ENCODE peak calls at places on chromosomes 16 and 17, in four cellular contexts. G is spleen; T is esophagus squamous epithelium; D is CD8-positive, alpha-beta T cell. R is an unnamed sample.

GRCh38 chr16:74898667-74899066 is 86.3 kb downstream of the WDR59 start:
- DNase-seq in G (no peak), T (no peak), D (no peak), R (no peak)

GRCh38 chr16:75244844-75245758 is 6.3 kb downstream of the BCAR1 start:
- DNase-seq in G (no peak), T (no peak), D (no peak), R (peak; percentile 100)

GRCh38 chr17:35312790-35313711 is 60.4 kb downstream of the SLFN11 start:
- DNase-seq in G (peak; percentile 89), T (no peak), D (peak; percentile 99), R (peak; percentile 90)

GRCh38 chr17:78745407-78746088 is 36.5 kb downstream of the CYTH1 start:
- DNase-seq in G (peak; percentile 79), T (no peak), D (peak; percentile 43), R (peak; percentile 50)

GRCh38 chr17:80030730-80031410 is 4.8 kb downstream of the TBC1D16 start:
- DNase-seq in G (peak; percentile 37), T (no peak), D (no peak), R (peak; percentile 4)

GRCh38 chr17:67993153-67993997 is 2.9 kb downstream of the C17orf58 start:
- DNase-seq in G (peak; percentile 95), T (no peak), D (peak; percentile 62), R (peak; percentile 98)

GRCh38 chr17:80504671-80505413 is 28.4 kb upstream of the NPTX1 start:
- DNase-seq in G (no peak), T (no peak), D (no peak), R (peak; percentile 97)

GRCh38 chr17:80944326-80944725 is 47.3 kb upstream of the CHMP6 start:
- DNase-seq in G (peak; percentile 33), T (no peak), D (no peak), R (peak; percentile 66)

GRCh38 chr16:13453938-13454553 is 465.9 kb upstream of the ERCC4 start:
- DNase-seq in G (no peak), T (no peak), D (no peak), R (no peak)

GRCh38 chr16:87780385-87780989 is 14.7 kb upstream of the KLHDC4 start:
- DNase-seq in G (no peak), T (no peak), D (peak; percentile 49), R (peak; percentile 87)

GRCh38 chr17:55757659-55758058 is 6.8 kb downstream of the PCTP start:
- DNase-seq in G (no peak), T (no peak), D (no peak), R (no peak)

GRCh38 chr16:10608687-10609409 is 28.4 kb upstream of the EMP2 start:
- DNase-seq in G (no peak), T (no peak), D (no peak), R (peak; percentile 75)

GRCh38 chr17:3610523-3610922 is 1.3 kb upstream of the TRPV1 start:
- DNase-seq in G (no peak), T (no peak), D (no peak), R (no peak)

GRCh38 chr16:57564571-57565270 is 22.3 kb downstream of the ADGRG5 start:
- DNase-seq in G (no peak), T (no peak), D (no peak), R (no peak)

GRCh38 chr17:75289832-75290337 is 652 bp upstream of the SLC25A19 start:
- DNase-seq in G (peak; percentile 90), T (no peak), D (peak; percentile 85), R (no peak)

GRCh38 chr17:49843774-49844350 is 4.0 kb downstream of the TAC4 start:
- DNase-seq in G (no peak), T (no peak), D (no peak), R (peak; percentile 86)

GRCh38 chr16:20740901-20741491 is 622 bp downstream of the THUMPD1 start:
- DNase-seq in G (peak; percentile 98), T (peak; percentile 41), D (peak; percentile 92), R (peak; percentile 93)

GRCh38 chr17:19654901-19655300 is 6.3 kb downstream of the ALDH3A2 start:
- DNase-seq in G (no peak), T (no peak), D (no peak), R (no peak)

GRCh38 chr16:78460428-78460827 is 361.0 kb downstream of the WWOX start:
- DNase-seq in G (no peak), T (no peak), D (no peak), R (no peak)

GRCh38 chr17:42276609-42277341 is 584 bp upstream of the STAT5B start:
- DNase-seq in G (peak; percentile 82), T (no peak), D (no peak), R (peak; percentile 96)

DNA sequence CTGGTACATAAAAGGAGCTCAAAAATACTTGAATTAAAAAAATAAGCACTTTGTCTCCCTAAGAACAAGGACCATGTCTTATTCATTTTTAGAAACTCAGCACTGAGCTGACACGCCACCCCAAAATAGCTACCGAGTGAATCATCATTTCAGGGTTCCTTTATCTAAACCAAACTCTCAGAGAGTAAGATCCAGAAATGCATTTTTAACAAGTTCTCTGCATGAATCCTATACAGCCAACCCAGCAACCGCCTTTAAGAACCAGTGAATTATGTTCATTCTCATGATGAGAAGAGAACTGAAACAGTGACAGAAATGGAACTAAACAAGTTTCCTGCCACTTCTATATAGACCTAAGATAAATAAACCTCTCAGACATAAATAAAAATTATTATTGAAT is 8.7 kb downstream of the C16orf87 start:
- DNase-seq in G (no peak), T (no peak), D (no peak), R (no peak)
- H3K4me1 ChIP-seq in G (no peaks in the 10 kb centered on the region), T (no peaks in the 10 kb centered on the region), D (no peaks in the 10 kb centered on the region), R (peaks cover 22% of the 10 kb centered on the region)

GRCh38 chr17:59371426-59372099 is 40.1 kb downstream of the YPEL2 start:
- DNase-seq in G (no peak), T (no peak), D (no peak), R (no peak)
- H3K4me1 ChIP-seq in G (peaks cover 93% of the 10 kb centered on the region), T (peaks cover 51% of the 10 kb centered on the region), D (peaks cover 86% of the 10 kb centered on the region), R (peaks cover 56% of the 10 kb centered on the region)

GRCh38 chr16:15835136-15835878 is 21.5 kb downstream of the MYH11 start:
- DNase-seq in G (no peak), T (no peak), D (no peak), R (peak; percentile 10)

GRCh38 chr16:15836074-15836473 is 20.8 kb downstream of the MYH11 start:
- DNase-seq in G (no peak), T (no peak), D (no peak), R (no peak)

GRCh38 chr16:15833551-15833950 is 23.3 kb downstream of the MYH11 start:
- DNase-seq in G (peak; percentile 20), T (no peak), D (no peak), R (no peak)

GRCh38 chr16:15836965-15837611 is 19.7 kb downstream of the MYH11 start:
- DNase-seq in G (peak; percentile 1), T (no peak), D (no peak), R (no peak)

GRCh38 chr16:15837761-15838160 is 19.1 kb downstream of the MYH11 start:
- DNase-seq in G (peak; percentile 31), T (no peak), D (no peak), R (peak; percentile 18)
- H3K4me1 ChIP-seq in G (no peaks in the 10 kb centered on the region), T (no peaks in the 10 kb centered on the region), D (no peaks in the 10 kb centered on the region), R (no peaks in the 10 kb centered on the region)

GRCh38 chr16:88968589-88969280 is 8.3 kb downstream of the CBFA2T3 start:
- DNase-seq in G (peak; percentile 80), T (no peak), D (peak; percentile 6), R (no peak)

GRCh38 chr16:88967800-88968588 is 9.0 kb downstream of the CBFA2T3 start:
- DNase-seq in G (peak; percentile 95), T (peak; percentile 28), D (peak; percentile 38), R (no peak)

GRCh38 chr16:88970539-88971065 is 6.4 kb downstream of the CBFA2T3 start:
- DNase-seq in G (peak; percentile 78), T (no peak), D (peak; percentile 13), R (no peak)

GRCh38 chr16:88970095-88970494 is 6.9 kb downstream of the CBFA2T3 start:
- DNase-seq in G (peak; percentile 76), T (no peak), D (peak; percentile 10), R (no peak)

DNA sequence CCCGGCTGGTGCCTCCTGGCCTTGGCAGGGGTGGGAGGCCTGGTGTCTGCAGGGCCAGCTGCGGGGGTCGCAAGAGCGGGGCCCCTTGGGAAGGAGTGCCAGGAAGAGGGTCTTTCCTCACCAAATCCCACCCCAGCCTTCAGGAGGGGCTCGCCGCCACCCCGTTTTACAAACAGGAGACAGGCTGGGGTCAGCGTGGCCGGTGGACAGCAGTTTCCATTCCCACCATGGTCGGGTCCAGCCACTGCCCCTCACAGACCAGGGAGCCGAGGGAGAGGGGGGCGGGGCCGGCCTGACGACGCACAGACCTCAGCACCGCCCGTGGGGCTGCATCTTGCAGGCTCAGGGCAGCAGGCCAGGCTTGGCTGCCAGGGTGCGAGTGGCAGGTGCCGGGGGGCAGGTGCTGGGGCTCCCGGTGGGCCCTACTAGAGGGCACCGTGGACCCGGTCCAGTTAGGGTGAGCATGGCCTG is 7.6 kb downstream of the CBFA2T3 start:
- DNase-seq in G (peak; percentile 77), T (no peak), D (peak; percentile 19), R (no peak)
- H3K4me1 ChIP-seq in G (peaks cover 77% of the 10 kb centered on the region), T (peaks cover 9% of the 10 kb centered on the region), D (peaks cover 8% of the 10 kb centered on the region), R (no peaks in the 10 kb centered on the region)

GRCh38 chr16:80913397-80913796 is 93.3 kb downstream of the CMC2 start:
- DNase-seq in G (no peak), T (no peak), D (no peak), R (no peak)
- H3K4me1 ChIP-seq in G (no peaks in the 10 kb centered on the region), T (no peaks in the 10 kb centered on the region), D (no peaks in the 10 kb centered on the region), R (no peaks in the 10 kb centered on the region)

GRCh38 chr17:1039119-1039507 is 42.2 kb downstream of the TIMM22 start:
- DNase-seq in G (no peak), T (no peak), D (no peak), R (no peak)

GRCh38 chr17:1040216-1040600 is 43.3 kb downstream of the TIMM22 start:
- DNase-seq in G (no peak), T (no peak), D (no peak), R (no peak)

GRCh38 chr17:1037238-1037879 is 40.4 kb downstream of the TIMM22 start:
- DNase-seq in G (no peak), T (no peak), D (no peak), R (no peak)

GRCh38 chr17:1039511-1040215 is 42.7 kb downstream of the TIMM22 start:
- DNase-seq in G (peak; percentile 91), T (no peak), D (no peak), R (no peak)

DNA sequence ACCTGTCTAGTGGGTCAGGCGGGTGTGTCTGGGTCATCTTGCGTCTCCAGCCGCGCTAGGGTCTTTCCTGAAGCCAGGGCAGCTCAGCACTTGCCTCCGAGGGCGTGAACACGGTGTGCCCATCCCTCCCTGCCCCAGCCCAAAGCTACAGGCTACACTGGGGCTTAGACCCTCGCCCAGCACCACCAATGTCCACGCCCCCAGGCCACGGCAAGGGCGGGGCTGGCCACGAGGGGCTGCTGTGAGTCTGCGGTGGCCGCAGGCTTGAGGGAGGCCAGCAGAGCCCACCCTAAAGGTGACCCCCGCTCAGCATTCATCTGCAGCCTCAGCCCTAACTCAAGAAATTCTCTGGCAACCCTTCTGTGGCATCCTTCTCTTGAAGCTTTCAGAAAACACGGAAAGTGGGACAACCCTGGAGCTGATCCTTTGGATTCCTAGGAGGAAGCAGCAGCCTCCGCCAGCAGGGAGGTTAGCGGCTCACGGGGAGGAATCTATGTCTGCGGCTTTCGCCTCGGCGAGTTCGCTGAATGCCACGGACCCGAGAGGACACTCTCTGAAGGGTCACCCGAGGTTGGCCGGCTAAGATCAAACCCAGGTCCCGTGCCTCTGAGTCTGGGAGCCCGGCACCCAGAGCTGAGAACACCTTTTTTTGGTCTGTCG is 41.7 kb downstream of the TIMM22 start:
- DNase-seq in G (no peak), T (no peak), D (no peak), R (no peak)
- H3K4me1 ChIP-seq in G (peaks cover 6% of the 10 kb centered on the region), T (peaks cover 14% of the 10 kb centered on the region), D (no peaks in the 10 kb centered on the region), R (no peaks in the 10 kb centered on the region)